ENCODE peak calls at places on chromosomes 4 and X, in six cellular contexts. A, X, N, M, H and D are unnamed samples.

GRCh38 chrX:134688839-134689238 is 30.6 kb upstream of the PLAC1 start:
- DNase-seq in X (no peak), N (no peak), H (no peak), M (no peak), A (no peak), D (no peak)

GRCh38 chr4:57378766-57379165 is 268.6 kb upstream of the IGFBP7 start:
- DNase-seq in H (no peak), M (no peak), A (no peak), X (no peak), N (no peak), D (no peak)

GRCh38 chr4:55439023-55439422 is 43.3 kb downstream of the TMEM165 start:
- DNase-seq in N (no peak), A (no peak), M (no peak), X (no peak), H (no peak), D (no peak)

GRCh38 chr4:123562994-123563745 is 166.6 kb downstream of the SPRY1 start:
- DNase-seq in N (no peak), X (no peak), A (no peak), H (no peak), M (no peak), D (no peak)

GRCh38 chr4:187767687-187768086 is 227.9 kb upstream of the ZFP42 start:
- DNase-seq in A (no peak), N (no peak), X (no peak), M (no peak), H (no peak), D (no peak)

GRCh38 chrX:118231464-118231863 is 114.4 kb upstream of the WDR44 start:
- DNase-seq in M (no peak), A (no peak), X (no peak), N (no peak), H (no peak), D (peak)

GRCh38 chr4:17335371-17335770 is 176.5 kb downstream of the QDPR start:
- DNase-seq in X (no peak), A (no peak), N (no peak), M (no peak), H (no peak), D (no peak)

GRCh38 chrX:154348646-154349358 is 25.6 kb downstream of the FLNA start:
- DNase-seq in N (no peak), X (no peak), M (no peak), H (no peak), A (peak), D (no peak)

GRCh38 chr4:138494931-138495330 is 252.8 kb upstream of the SLC7A11 start:
- DNase-seq in N (no peak), M (no peak), H (peak), A (no peak), X (no peak), D (peak)

GRCh38 chr4:59664771-59665170 is 1535.4 kb upstream of the ADGRL3 start:
- DNase-seq in X (no peak), A (no peak), N (no peak), H (no peak), M (no peak), D (no peak)

GRCh38 chr4:98659106-98659592 is 738 bp upstream of the TSPAN5 start:
- DNase-seq in N (no peak), X (no peak), H (no peak), A (no peak), M (no peak), D (peak)

GRCh38 chrX:132490086-132490419 is 1.2 kb upstream of the MBNL3 start:
- DNase-seq in N (no peak), X (no peak), A (no peak), H (no peak), M (no peak), D (peak)

GRCh38 chr4:25814737-25815136 is 48.1 kb downstream of the SEL1L3 start:
- DNase-seq in H (no peak), N (no peak), A (no peak), X (no peak), M (no peak), D (no peak)

GRCh38 chr4:12968345-12968744 is 515.8 kb downstream of the RAB28 start:
- DNase-seq in H (no peak), A (no peak), X (no peak), M (no peak), N (no peak), D (no peak)

GRCh38 chr4:103156107-103156506 is 42.0 kb downstream of the CENPE start:
- DNase-seq in M (no peak), N (no peak), X (no peak), H (no peak), A (no peak), D (no peak)

GRCh38 chr4:175674219-175674618 is 137.8 kb downstream of the GPM6A start:
- DNase-seq in N (no peak), X (no peak), M (no peak), H (no peak), A (no peak), D (no peak)

GRCh38 chr4:2281575-2282343 is 19.9 kb upstream of the MXD4 start:
- DNase-seq in A (no peak), H (no peak), M (no peak), N (peak), X (no peak), D (peak)

GRCh38 chr4:21901831-21902230 is 46.7 kb downstream of the KCNIP4 start:
- DNase-seq in A (no peak), M (no peak), X (no peak), H (no peak), N (no peak), D (no peak)

GRCh38 chr4:149549911-149550310 is 265.7 kb downstream of the IQCM start:
- DNase-seq in H (no peak), M (no peak), N (no peak), X (no peak), A (no peak), D (no peak)

GRCh38 chrX:103624111-103624510 is 4.7 kb upstream of the TCEAL1 start:
- DNase-seq in X (no peak), A (peak), M (no peak), H (no peak), N (no peak), D (no peak)

GRCh38 chr4:142954415-142954814 is 108.3 kb upstream of the INPP4B start:
- DNase-seq in H (no peak), M (no peak), A (no peak), N (no peak), X (no peak), D (no peak)

GRCh38 chr4:6699903-6700302 is 6.2 kb downstream of the S100P start:
- DNase-seq in N (no peak), M (no peak), X (no peak), H (no peak), A (no peak), D (no peak)

GRCh38 chr4:138310498-138310897 is 68.3 kb upstream of the SLC7A11 start:
- DNase-seq in M (no peak), N (no peak), H (no peak), A (no peak), X (no peak), D (no peak)

GRCh38 chr4:25913056-25913850 is 767 bp upstream of the SMIM20 start:
- DNase-seq in X (no peak), M (no peak), N (peak), A (peak), H (peak), D (peak)

GRCh38 chr4:85475631-85476233 is 782 bp downstream of the ARHGAP24 start:
- DNase-seq in H (no peak), X (no peak), A (no peak), N (no peak), M (no peak), D (peak)

GRCh38 chr4:7429601-7430078 is 5.1 kb downstream of the PSAPL1 start:
- DNase-seq in M (peak), A (no peak), X (no peak), N (no peak), H (peak), D (no peak)

GRCh38 chr4:135492439-135492838 is 1290.8 kb upstream of the PABPC4L start:
- DNase-seq in N (no peak), X (no peak), A (no peak), M (no peak), H (no peak), D (no peak)

GRCh38 chr4:22192302-22192645 is 243.7 kb upstream of the KCNIP4 start:
- DNase-seq in N (no peak), X (no peak), A (no peak), M (no peak), H (no peak), D (no peak)

GRCh38 chr4:85792576-85792975 is 317.6 kb downstream of the ARHGAP24 start:
- DNase-seq in N (no peak), X (no peak), M (no peak), A (no peak), H (no peak), D (peak)

GRCh38 chr4:150126201-150126879 is 48.1 kb downstream of the DCLK2 start:
- DNase-seq in N (no peak), X (no peak), M (no peak), A (no peak), H (no peak), D (no peak)

GRCh38 chr4:72326692-72327632 is 242.1 kb downstream of the ADAMTS3 start:
- DNase-seq in H (no peak), N (no peak), M (no peak), A (no peak), X (no peak), D (peak)

GRCh38 chr4:181822005-181822375 is 421.2 kb upstream of the TENM3 start:
- DNase-seq in M (no peak), H (no peak), A (no peak), N (no peak), X (no peak), D (no peak)

GRCh38 chr4:17058506-17058905 is 160.1 kb upstream of the LDB2 start:
- DNase-seq in M (no peak), A (peak), X (no peak), N (no peak), H (peak), D (no peak)